ENCODE peak calls at places on chromosomes 16 and 17, in four cellular contexts. I is NCI-H1048, J is nucleus accumbens, M is germinal center. X is an unnamed sample.

GRCh38 chr16:2841606-2842339 is 11.7 kb downstream of the ZG16B start:
- DNase-seq in J (no peak), I (no peak), M (no peak), X (no peak)

GRCh38 chr17:62206550-62206949 is 141.5 kb upstream of the MED13 start:
- DNase-seq in I (no peak), J (no peak), M (no peak), X (no peak)

GRCh38 chr16:12406840-12407690 is 396.6 kb downstream of the CPPED1 start:
- DNase-seq in M (no peak), I (no peak), J (no peak), X (no peak)

GRCh38 chr17:44379887-44380286 is 9.6 kb downstream of the ITGA2B start:
- DNase-seq in I (no peak), J (no peak), M (no peak), X (no peak)

GRCh38 chr17:66952031-66952524 is 12.4 kb upstream of the CACNG4 start:
- DNase-seq in J (no peak), I (no peak), M (no peak), X (no peak)

GRCh38 chr17:29891131-29891530 is 38.9 kb downstream of the SSH2 start:
- DNase-seq in M (no peak), I (no peak), J (no peak), X (no peak)

GRCh38 chr16:69039333-69039941 is 66.0 kb upstream of the HAS3 start:
- DNase-seq in J (no peak), I (no peak), M (no peak), X (no peak)

GRCh38 chr17:66416207-66416940 is 114.0 kb downstream of the PRKCA start:
- DNase-seq in J (no peak), M (no peak), I (no peak), X (no peak)

GRCh38 chr16:79543219-79543618 is 57.3 kb downstream of the MAF start:
- DNase-seq in M (no peak), I (no peak), J (no peak), X (no peak)

GRCh38 chr16:84600343-84601229 is 17.3 kb downstream of the COTL1 start:
- DNase-seq in I (no peak), J (no peak), M (peak), X (peak)

GRCh38 chr17:77318021-77318420 is 177.3 kb downstream of the SEC14L1 start:
- DNase-seq in J (no peak), I (no peak), M (no peak), X (no peak)

GRCh38 chr17:38908676-38909181 is 16.7 kb upstream of the LASP1NB start:
- DNase-seq in I (no peak), J (no peak), M (no peak), X (no peak)

GRCh38 chr17:57861737-57862409 is 12.0 kb upstream of the MRPS23 start:
- DNase-seq in I (no peak), J (no peak), M (no peak), X (no peak)

GRCh38 chr17:75505152-75505409 is 10.3 kb downstream of the CASKIN2 start:
- DNase-seq in J (no peak), I (no peak), M (no peak), X (no peak)

GRCh38 chr16:70572050-70572925 is 48.7 kb downstream of the SF3B3 start:
- DNase-seq in I (no peak), M (no peak), J (no peak), X (no peak)